ENCODE peak calls at places on chromosomes 11 and 22, in seven cellular contexts. Z, B, M, C, N, I and K are unnamed samples.

GRCh38 chr11:111176603-111177002 is 68.9 kb upstream of the POU2AF2 start:
- DNase-seq in Z (no peak), B (no peak), M (no peak), C (peak), N (no peak), I (no peak), K (no peak)

GRCh38 chr11:82859746-82860145 is 40.5 kb downstream of the PRCP start:
- DNase-seq in Z (no peak), B (no peak), M (no peak), C (no peak), N (no peak), I (no peak), K (no peak)

GRCh38 chr11:64225608-64226506 is at the start of the genes NUDT22 and TRPT1:
- DNase-seq in Z (peak), B (peak), M (no peak), C (peak), N (peak), I (peak), K (no peak)

GRCh38 chr22:43239956-43240355 is 53.0 kb upstream of the TTLL12 start:
- DNase-seq in Z (no peak), B (no peak), M (no peak), C (no peak), N (no peak), I (no peak), K (no peak)

GRCh38 chr11:131745405-131745804 is 375.0 kb downstream of the NTM start:
- DNase-seq in Z (no peak), B (no peak), M (no peak), C (no peak), N (no peak), I (no peak), K (no peak)

GRCh38 chr11:83194284-83195175 is 1.0 kb downstream of the ANKRD42 start:
- DNase-seq in Z (peak), B (peak), M (peak), C (peak), N (peak), I (peak), K (peak)

GRCh38 chr22:26656896-26657851 is at the start of gene MIAT:
- DNase-seq in Z (peak), B (no peak), M (no peak), C (peak), N (peak), I (peak), K (no peak)

GRCh38 chr11:3229673-3230630 is 2.3 kb downstream of the MRGPRE start:
- DNase-seq in Z (no peak), B (no peak), M (no peak), C (no peak), N (no peak), I (peak), K (no peak)

GRCh38 chr11:28048812-28049211 is 59.1 kb downstream of the KIF18A start:
- DNase-seq in Z (no peak), B (no peak), M (no peak), C (no peak), N (no peak), I (no peak), K (no peak)

GRCh38 chr11:10388096-10388495 is 67.0 kb upstream of the AMPD3 start:
- DNase-seq in Z (no peak), B (no peak), M (no peak), C (no peak), N (no peak), I (no peak), K (no peak)

GRCh38 chr22:23751441-23751996 is 607 bp upstream of the ZNF70 start:
- DNase-seq in Z (peak), B (no peak), M (no peak), C (no peak), N (no peak), I (no peak), K (no peak)

GRCh38 chr22:49090061-49090852 is 737.4 kb downstream of the BRD1 start:
- DNase-seq in Z (no peak), B (no peak), M (no peak), C (no peak), N (no peak), I (no peak), K (no peak)

GRCh38 chr11:59901306-59901705 is 22.7 kb downstream of the OOSP3 start:
- DNase-seq in Z (no peak), B (peak), M (peak), C (no peak), N (no peak), I (no peak), K (peak)

GRCh38 chr11:20559523-20560300 is 39.7 kb upstream of the SLC6A5 start:
- DNase-seq in Z (no peak), B (no peak), M (no peak), C (no peak), N (no peak), I (no peak), K (no peak)

GRCh38 chr11:72483412-72484186 is 49.3 kb upstream of the CLPB start:
- DNase-seq in Z (no peak), B (peak), M (peak), C (peak), N (no peak), I (no peak), K (no peak)

GRCh38 chr11:71293961-71294782 is 41.8 kb upstream of the SHANK2 start:
- DNase-seq in Z (no peak), B (no peak), M (no peak), C (no peak), N (no peak), I (no peak), K (no peak)

GRCh38 chr11:133719532-133720235 is 125.6 kb downstream of the SPATA19 start:
- DNase-seq in Z (no peak), B (no peak), M (no peak), C (no peak), N (no peak), I (no peak), K (no peak)

GRCh38 chr11:122153746-122154145 is 37.7 kb upstream of the BLID start:
- DNase-seq in Z (no peak), B (no peak), M (no peak), C (peak), N (no peak), I (no peak), K (no peak)

GRCh38 chr11:3165152-3165705 is at the start of gene OSBPL5:
- DNase-seq in Z (peak), B (no peak), M (no peak), C (no peak), N (peak), I (peak), K (no peak)

GRCh38 chr22:26432619-26433311 is 3.7 kb downstream of the ASPHD2 start:
- DNase-seq in Z (no peak), B (no peak), M (no peak), C (peak), N (no peak), I (no peak), K (no peak)

GRCh38 chr11:122628691-122629555 is 26.6 kb upstream of the UBASH3B start:
- DNase-seq in Z (peak), B (peak), M (no peak), C (peak), N (peak), I (peak), K (no peak)

GRCh38 chr22:17588606-17589005 is 25.3 kb downstream of the SLC25A18 start:
- DNase-seq in Z (no peak), B (no peak), M (no peak), C (no peak), N (no peak), I (no peak), K (no peak)

GRCh38 chr11:24298126-24298525 is 198.7 kb upstream of the LUZP2 start:
- DNase-seq in Z (no peak), B (no peak), M (no peak), C (no peak), N (no peak), I (no peak), K (no peak)

GRCh38 chr11:130454495-130455262 is 6.2 kb downstream of the ADAMTS15 start:
- DNase-seq in Z (no peak), B (no peak), M (no peak), C (no peak), N (no peak), I (no peak), K (no peak)

GRCh38 chr22:30978304-30978962 is 9.4 kb downstream of the TUG1 start:
- DNase-seq in Z (no peak), B (no peak), M (no peak), C (no peak), N (no peak), I (no peak), K (no peak)

DNA sequence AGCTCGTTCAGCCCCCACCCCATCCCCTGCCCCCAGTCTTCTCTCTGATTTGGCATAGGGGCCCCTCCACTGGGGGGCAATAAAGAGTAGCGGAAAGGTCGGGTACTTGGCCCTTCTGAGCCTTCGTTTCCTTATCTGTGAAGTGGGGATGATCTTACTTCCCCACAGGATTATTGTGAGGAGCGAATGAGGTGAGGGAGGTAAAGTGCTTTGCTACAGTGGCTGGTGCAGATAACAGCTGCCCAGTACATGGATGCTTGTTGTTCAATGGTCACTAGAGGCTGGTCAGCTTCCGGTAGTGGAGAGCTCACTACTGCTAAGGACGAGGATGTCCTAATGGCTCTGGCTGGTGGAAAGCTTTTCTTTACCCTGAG is 101.2 kb downstream of the CEP164 start:
- DNase-seq in Z (no peak), B (no peak), M (no peak), C (no peak), N (no peak), I (no peak), K (no peak)
- TF ChIP-seq CTCF in Z (no peak), B (no peak), M (no peak), C (no peak), N (no peak), I (no peak), K (no peak)

GRCh38 chr11:96037267-96037990 is 113.5 kb upstream of the MTMR2 start:
- DNase-seq in Z (no peak), B (peak), M (no peak), C (no peak), N (no peak), I (no peak), K (no peak)
- TF ChIP-seq CTCF in Z (no peak), B (no peak), M (peak), C (no peak), N (no peak), I (no peak), K (peak)

GRCh38 chr11:15942126-15942525 is 414.2 kb downstream of the SOX6 start:
- DNase-seq in Z (no peak), B (no peak), M (no peak), C (no peak), N (no peak), I (no peak), K (no peak)
- TF ChIP-seq CTCF in Z (no peak), B (no peak), M (no peak), C (no peak), N (no peak), I (no peak), K (no peak)

GRCh38 chr11:76698321-76699043 is 27.9 kb upstream of the LRRC32 start:
- DNase-seq in Z (peak), B (no peak), M (no peak), C (peak), N (no peak), I (no peak), K (no peak)
- TF ChIP-seq CTCF in Z (peak), B (peak), M (peak), C (peak), N (peak), I (no peak), K (peak)